ENCODE peak calls at places on chromosomes 13 and 19, in four cellular contexts. H is HCT116, I is K562, U is GM12878. G is an unnamed sample.

GRCh38 chr19:49468746-49469447 is 5.1 kb upstream of the FLT3LG start:
- DNase-seq in U (peak), H (no peak), I (peak), G (peak)

GRCh38 chr19:44552324-44552723 is 22.8 kb upstream of the CEACAM20 start:
- DNase-seq in H (peak), I (peak), U (no peak), G (peak)

GRCh38 chr19:9786819-9787218 is 18.3 kb upstream of the ZNF846 start:
- DNase-seq in I (no peak), U (no peak), H (no peak), G (no peak)

GRCh38 chr19:16645140-16645539 is 14.8 kb downstream of the SMIM7 start:
- DNase-seq in U (no peak), I (no peak), H (no peak), G (no peak)

GRCh38 chr19:9796113-9796773 is 22.6 kb downstream of the FBXL12 start:
- DNase-seq in H (peak), U (peak), I (peak), G (peak)

GRCh38 chr13:75494491-75494890 is 12.5 kb upstream of the TBC1D4 start:
- DNase-seq in I (no peak), H (no peak), U (no peak), G (no peak)

GRCh38 chr19:14375055-14375581 is 6.1 kb upstream of the ADGRE5 start:
- DNase-seq in H (no peak), U (no peak), I (no peak), G (no peak)

GRCh38 chr19:29554149-29554548 is 28.4 kb downstream of the VSTM2B start:
- DNase-seq in U (no peak), H (no peak), I (no peak), G (no peak)

GRCh38 chr19:4523306-4524110 is 5.2 kb upstream of the PLIN4 start:
- DNase-seq in I (peak), H (peak), U (no peak), G (peak)

GRCh38 chr13:88339271-88339741 is 668.1 kb downstream of the SLITRK5 start:
- DNase-seq in I (no peak), H (no peak), U (no peak), G (no peak)

GRCh38 chr13:51154029-51154555 is 43.0 kb upstream of the C13orf42 start:
- DNase-seq in I (no peak), H (no peak), U (no peak), G (no peak)

GRCh38 chr19:18416778-18417249 is 2.4 kb upstream of the SSBP4 start:
- DNase-seq in I (peak), H (no peak), U (no peak), G (no peak)

GRCh38 chr19:42199440-42200115 is 17.9 kb downstream of the DEDD2 start:
- DNase-seq in H (no peak), U (peak), I (peak), G (no peak)

GRCh38 chr19:43332058-43332922 is 21.2 kb upstream of the CD177 start:
- DNase-seq in U (no peak), H (no peak), I (no peak), G (peak)

GRCh38 chr13:68099616-68100015 is 869.5 kb upstream of the PCDH9 start:
- DNase-seq in H (peak), U (no peak), I (no peak), G (no peak)

GRCh38 chr13:40207110-40207478 is 459.3 kb downstream of the FOXO1 start:
- DNase-seq in I (no peak), H (no peak), U (peak), G (no peak)

GRCh38 chr13:45296259-45296658 is 44.7 kb downstream of the TPT1 start:
- DNase-seq in H (no peak), I (no peak), U (no peak), G (no peak)

GRCh38 chr13:113273856-113274590 is 23.0 kb upstream of the LAMP1 start:
- DNase-seq in I (no peak), H (no peak), U (no peak), G (no peak)

GRCh38 chr13:40468227-40468838 is 198.1 kb downstream of the FOXO1 start:
- DNase-seq in H (no peak), I (no peak), U (no peak), G (no peak)

GRCh38 chr19:29379257-29379986 is 146.4 kb upstream of the VSTM2B start:
- DNase-seq in U (no peak), I (no peak), H (no peak), G (peak)

GRCh38 chr13:51769455-51770127 is 34.4 kb downstream of the DHRS12 start:
- DNase-seq in H (no peak), I (no peak), U (no peak), G (no peak)

GRCh38 chr19:42989851-42990250 is 36.4 kb downstream of the PSG11 start:
- DNase-seq in U (no peak), I (no peak), H (no peak), G (no peak)

GRCh38 chr13:48801255-48801654 is 147.5 kb downstream of the CYSLTR2 start:
- DNase-seq in I (no peak), H (no peak), U (no peak), G (no peak)

GRCh38 chr13:99987180-99988047 is 5.8 kb downstream of the ZIC2 start:
- DNase-seq in U (no peak), I (no peak), H (no peak), G (no peak)

GRCh38 chr13:83975668-83976165 is 93.4 kb upstream of the SLITRK1 start:
- DNase-seq in H (no peak), U (peak), I (no peak), G (no peak)

GRCh38 chr19:47020992-47021496 is 1.4 kb downstream of the NPAS1 start:
- DNase-seq in U (no peak), H (no peak), I (peak), G (no peak)

DNA sequence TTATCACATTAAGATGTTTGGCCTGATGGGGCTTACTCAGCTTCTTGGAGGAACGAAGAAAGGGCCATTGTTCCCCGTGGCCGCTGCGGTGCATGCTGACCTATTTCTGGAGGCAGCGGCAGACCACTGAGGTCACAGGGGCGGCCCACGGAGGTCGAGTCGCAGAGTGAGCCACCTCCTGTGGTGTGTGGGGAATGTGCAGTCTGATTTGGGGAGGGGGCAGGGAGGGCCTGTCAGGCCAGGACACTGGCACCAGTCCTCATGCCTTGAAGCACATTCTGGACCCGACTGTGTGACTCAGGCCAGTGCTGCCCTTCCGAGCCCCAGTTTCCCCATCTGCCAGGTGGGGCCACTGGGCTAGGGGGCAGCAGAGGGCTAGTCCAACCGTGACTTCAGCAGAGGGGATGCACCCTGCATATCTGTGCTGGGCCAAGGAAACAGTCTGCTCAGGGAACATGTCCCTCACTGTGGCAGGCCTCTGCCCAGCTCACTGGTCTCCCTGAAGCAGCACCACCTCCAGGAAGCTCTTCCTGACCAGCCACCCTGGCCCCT is 6.3 kb downstream of the SLC7A10 start:
- DNase-seq in H (no peak), I (no peak), U (no peak), G (no peak)
- TF ChIP-seq CTCF in H (no peak), I (peak), U (peak), G (peak)

GRCh38 chr19:3360494-3361383 is 5.6 kb upstream of the NFIC start:
- DNase-seq in U (no peak), H (no peak), I (peak), G (peak)
- TF ChIP-seq EGR1 in U (no peak), H (no peak), I (peak), G (no peak)

DNA sequence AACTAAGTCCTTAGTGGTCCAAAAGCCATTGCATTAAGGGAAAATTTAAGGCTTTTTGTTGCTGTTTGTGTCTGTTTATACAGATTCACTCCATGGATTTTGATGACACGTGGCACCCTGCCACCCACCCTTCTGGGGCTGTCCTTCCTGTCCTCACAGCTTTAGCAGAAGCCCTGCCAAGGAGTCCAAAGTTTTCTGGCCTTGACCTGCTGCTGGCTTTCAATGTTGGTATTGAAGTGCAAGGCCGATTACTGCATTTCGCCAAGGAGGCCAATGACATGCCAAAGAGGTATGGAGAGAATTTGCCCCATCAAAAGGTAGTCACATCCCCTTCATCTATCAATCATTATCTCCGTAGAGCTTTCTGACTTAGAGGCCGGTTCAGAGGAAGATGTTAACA is 6.9 kb downstream of the ACOD1 start:
- DNase-seq in H (no peak), I (no peak), U (no peak), G (no peak)
- TF ChIP-seq CTCF in H (no peak), I (no peak), U (no peak), G (no peak)

DNA sequence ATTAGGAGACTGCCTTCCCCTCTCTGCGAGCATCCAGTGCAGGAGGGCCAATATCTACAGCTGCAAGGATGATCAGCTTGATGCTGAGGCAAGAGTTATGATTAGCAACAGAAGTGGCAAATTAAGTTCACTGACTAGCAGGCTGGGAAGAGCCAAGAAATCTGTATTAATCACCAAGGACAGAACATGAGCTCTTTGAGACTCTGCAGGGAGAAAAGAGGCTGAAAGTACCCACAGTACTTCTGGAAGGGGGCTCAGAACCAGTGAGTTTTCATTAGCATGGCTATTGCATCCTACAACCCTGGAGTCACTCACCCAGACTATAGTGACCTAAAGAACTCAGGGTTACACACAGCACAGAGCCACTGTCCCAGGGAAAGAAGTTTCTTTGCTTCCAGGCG is 25.9 kb upstream of the MEDAG start:
- DNase-seq in I (no peak), U (no peak), H (no peak), G (no peak)
- TF ChIP-seq EGR1 in I (no peak), U (no peak), H (no peak), G (no peak)

DNA sequence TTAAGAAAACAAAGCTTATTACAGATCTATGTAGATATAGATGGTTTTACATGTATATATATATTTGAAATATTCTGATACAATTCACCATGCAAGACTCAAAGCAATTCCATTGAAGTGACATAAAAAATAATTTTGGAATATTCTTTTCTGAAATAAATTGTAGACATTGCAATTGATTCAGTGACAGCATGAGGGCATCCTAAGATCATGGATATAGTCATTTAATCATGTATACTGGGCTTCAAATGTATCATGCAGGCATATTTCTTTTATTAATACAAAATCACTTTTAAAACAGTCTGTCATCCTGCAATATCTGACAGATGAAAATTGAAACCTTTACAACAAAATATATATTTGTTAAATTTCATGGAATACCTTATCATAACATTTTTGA is 286.7 kb upstream of the SLITRK6 start:
- DNase-seq in H (no peak), I (no peak), U (no peak), G (no peak)
- TF ChIP-seq CTCF in H (peak), I (no peak), U (no peak), G (peak)

GRCh38 chr13:26442541-26442940 is 114.9 kb upstream of the WASF3 start:
- DNase-seq in I (no peak), U (no peak), H (no peak), G (no peak)
- TF ChIP-seq EGR1 in I (no peak), U (no peak), H (no peak), G (no peak)

DNA sequence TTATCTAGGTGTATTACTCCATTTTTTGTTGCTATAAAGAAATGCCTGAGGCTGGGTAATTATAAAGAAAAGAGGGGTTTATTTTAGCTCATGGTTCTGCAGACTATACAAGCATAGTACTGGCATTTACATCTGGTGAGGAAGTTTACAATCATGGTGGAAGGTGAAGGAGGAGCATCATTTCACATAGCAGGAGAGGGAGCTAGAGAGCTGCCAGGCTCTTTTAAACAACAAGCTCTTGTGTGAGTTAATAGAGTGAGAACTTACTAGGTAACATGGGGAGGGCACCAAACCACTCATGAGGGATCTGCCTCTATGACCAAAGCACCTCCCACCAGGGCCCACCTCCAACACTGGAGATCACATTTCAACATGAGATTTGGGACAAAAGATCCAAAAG is 221.7 kb upstream of the GPC6 start:
- DNase-seq in U (no peak), H (no peak), I (no peak), G (no peak)
- TF ChIP-seq CTCF in U (no peak), H (no peak), I (no peak), G (peak)

GRCh38 chr13:110524484-110525254 is 36.9 kb downstream of the RAB20 start:
- DNase-seq in I (peak), H (no peak), U (no peak), G (no peak)
- TF ChIP-seq EGR1 in I (no peak), H (no peak), U (no peak), G (no peak)